ENCODE peak calls at places on chromosomes 7 and 10, in four cellular contexts. One of them, this sample, is unnamed.
A peak's percentile ranks its signal among the peaks of the same experiment; 100 is the strongest.

GRCh38 chr7:150406311-150406564 is 27.1 kb downstream of the ZNF775 start:
- DNase-seq in CD8-positive, alpha-beta memory T cell: no peak
- DNase-seq in T1000: no peak
- DNase-seq in heart right ventricle: no peak
- DNase-seq in this sample: no peak

GRCh38 chr10:28722065-28722803 is 44.9 kb downstream of the BAMBI start:
- DNase-seq in CD8-positive, alpha-beta memory T cell: no peak
- DNase-seq in T1000: no peak
- DNase-seq in heart right ventricle: peak; percentile 43
- DNase-seq in this sample: no peak

GRCh38 chr10:75283150-75284096 is 47.7 kb upstream of the COMTD1 start:
- DNase-seq in heart right ventricle: no peak
- DNase-seq in T1000: no peak
- DNase-seq in CD8-positive, alpha-beta memory T cell: no peak
- DNase-seq in this sample: no peak

GRCh38 chr10:93816123-93816747 is 58.5 kb downstream of the LGI1 start:
- DNase-seq in heart right ventricle: peak; percentile 56
- DNase-seq in CD8-positive, alpha-beta memory T cell: no peak
- DNase-seq in T1000: peak; percentile 54
- DNase-seq in this sample: peak; percentile 10

GRCh38 chr10:80253266-80253962 is 36.0 kb downstream of the MAT1A start:
- DNase-seq in T1000: no peak
- DNase-seq in heart right ventricle: no peak
- DNase-seq in CD8-positive, alpha-beta memory T cell: no peak
- DNase-seq in this sample: no peak

GRCh38 chr10:58189269-58189668 is 78.4 kb downstream of the IPMK start:
- DNase-seq in CD8-positive, alpha-beta memory T cell: no peak
- DNase-seq in T1000: no peak
- DNase-seq in heart right ventricle: no peak
- DNase-seq in this sample: no peak

GRCh38 chr7:117711556-117711955 is 161.7 kb downstream of the CTTNBP2 start:
- DNase-seq in heart right ventricle: no peak
- DNase-seq in CD8-positive, alpha-beta memory T cell: no peak
- DNase-seq in T1000: no peak
- DNase-seq in this sample: no peak

GRCh38 chr10:31242902-31243301 is 76.1 kb upstream of the ZEB1 start:
- DNase-seq in CD8-positive, alpha-beta memory T cell: no peak
- DNase-seq in heart right ventricle: no peak
- DNase-seq in T1000: peak; percentile 78
- DNase-seq in this sample: no peak

GRCh38 chr10:71251319-71251718 is 38.9 kb downstream of the UNC5B start:
- DNase-seq in CD8-positive, alpha-beta memory T cell: no peak
- DNase-seq in T1000: no peak
- DNase-seq in heart right ventricle: no peak
- DNase-seq in this sample: no peak

GRCh38 chr10:100338434-100339036 is 8.5 kb upstream of the SCD start:
- DNase-seq in CD8-positive, alpha-beta memory T cell: peak; percentile 69
- DNase-seq in T1000: peak; percentile 22
- DNase-seq in heart right ventricle: peak; percentile 75
- DNase-seq in this sample: peak; percentile 71

GRCh38 chr10:112953760-112954159 is 3.7 kb downstream of the TCF7L2 start:
- DNase-seq in CD8-positive, alpha-beta memory T cell: no peak
- DNase-seq in T1000: no peak
- DNase-seq in heart right ventricle: no peak
- DNase-seq in this sample: no peak